ENCODE peak calls at places on chromosomes 2 and 18, in six cellular contexts. G is posterior cingulate gyrus; U is stimulated activated CD8-positive, alpha-beta memory T cell treated with anti-CD3 and anti-CD28 coated beads, Interleukin-12 subunit alpha, Interleukin-12 subunit beta, amount 100 ng/mL, for 1 hour; V is NCI-H2081; C is fibroblast of the aortic adventitia; Q is NCI-H510A treated with DMSO at 0.1 percent for 48 hours. J is an unnamed sample.

GRCh38 chr2:213920014-213920413 is 490.8 kb upstream of the VWC2L start:
- DNase-seq in G (no peak), U (no peak), V (no peak), C (no peak), Q (no peak), J (no peak)

GRCh38 chr2:153551698-153552097 is 73.1 kb upstream of the RPRM start:
- DNase-seq in G (no peak), U (no peak), V (no peak), C (no peak), Q (no peak), J (no peak)

GRCh38 chr18:33745396-33745795 is 167.4 kb downstream of the ASXL3 start:
- DNase-seq in G (no peak), U (no peak), V (peak; percentile 54), C (no peak), Q (no peak), J (no peak)

GRCh38 chr2:177688844-177689243 is 296.3 kb downstream of the AGPS start:
- DNase-seq in G (no peak), U (no peak), V (no peak), C (no peak), Q (no peak), J (no peak)

GRCh38 chr2:145287686-145288085 is 767.8 kb upstream of the ZEB2 start:
- DNase-seq in G (no peak), U (no peak), V (no peak), C (no peak), Q (no peak), J (no peak)

GRCh38 chr2:54581326-54582039 is 125.4 kb downstream of the SPTBN1 start:
- DNase-seq in G (no peak), U (no peak), V (no peak), C (no peak), Q (no peak), J (no peak)

GRCh38 chr2:238712011-238712410 is 135.9 kb upstream of the TWIST2 start:
- DNase-seq in G (no peak), U (no peak), V (no peak), C (no peak), Q (no peak), J (no peak)

GRCh38 chr18:54089749-54090459 is 134.6 kb downstream of the MBD2 start:
- DNase-seq in G (no peak), U (no peak), V (no peak), C (no peak), Q (no peak), J (no peak)

GRCh38 chr2:68391099-68391498 is 26.0 kb downstream of the PLEK start:
- DNase-seq in G (no peak), U (no peak), V (no peak), C (no peak), Q (no peak), J (no peak)

GRCh38 chr18:79899609-79900435 is 51.6 kb downstream of the SLC66A2 start:
- DNase-seq in G (no peak), U (no peak), V (no peak), C (no peak), Q (no peak), J (no peak)

GRCh38 chr2:150303281-150303680 is 184.2 kb downstream of the RND3 start:
- DNase-seq in G (no peak), U (no peak), V (no peak), C (no peak), Q (no peak), J (no peak)

GRCh38 chr18:62566199-62566598 is 43.4 kb downstream of the ZCCHC2 start:
- DNase-seq in G (no peak), U (no peak), V (peak; percentile 6), C (peak; percentile 24), Q (no peak), J (no peak)

GRCh38 chr2:69848186-69848790 is 18.8 kb downstream of the GMCL1 start:
- DNase-seq in G (no peak), U (no peak), V (no peak), C (no peak), Q (no peak), J (no peak)

GRCh38 chr18:63186520-63186919 is 133.0 kb downstream of the BCL2 start:
- DNase-seq in G (no peak), U (no peak), V (no peak), C (peak; percentile 8), Q (no peak), J (no peak)

GRCh38 chr2:86274918-86275275 is 62.5 kb downstream of the REEP1 start:
- DNase-seq in G (no peak), U (no peak), V (peak; percentile 31), C (peak; percentile 21), Q (peak; percentile 12), J (no peak)

GRCh38 chr2:37652199-37652640 is 19.2 kb downstream of the CDC42EP3 start:
- DNase-seq in G (no peak), U (no peak), V (no peak), C (peak; percentile 71), Q (no peak), J (no peak)

GRCh38 chr2:234331566-234331965 is 165.3 kb downstream of the ARL4C start:
- DNase-seq in G (no peak), U (no peak), V (no peak), C (no peak), Q (no peak), J (no peak)

GRCh38 chr18:64419156-64419555 is 270.3 kb upstream of the LINC00305 start:
- DNase-seq in G (no peak), U (no peak), V (no peak), C (no peak), Q (no peak), J (no peak)

GRCh38 chr2:175207741-175208438 is 26.4 kb upstream of the ATP5MC3 start:
- DNase-seq in G (no peak), U (no peak), V (peak; percentile 98), C (peak; percentile 10), Q (no peak), J (no peak)

GRCh38 chr2:160473508-160474318 is 19.9 kb downstream of the RBMS1 start:
- DNase-seq in G (no peak), U (no peak), V (no peak), C (no peak), Q (no peak), J (peak; percentile 39)

GRCh38 chr2:238875161-238875530 is 27.3 kb downstream of the TWIST2 start:
- DNase-seq in G (no peak), U (no peak), V (no peak), C (peak; percentile 85), Q (no peak), J (no peak)

GRCh38 chr2:18856766-18857165 is 267.4 kb upstream of the NT5C1B start:
- DNase-seq in G (no peak), U (no peak), V (no peak), C (no peak), Q (no peak), J (no peak)

GRCh38 chr2:65231121-65231520 is 3.5 kb downstream of the ACTR2 start:
- DNase-seq in G (no peak), U (no peak), V (no peak), C (peak; percentile 45), Q (no peak), J (no peak)

GRCh38 chr2:236045264-236046235 is 122.6 kb downstream of the GBX2 start:
- DNase-seq in G (no peak), U (no peak), V (no peak), C (no peak), Q (no peak), J (no peak)

GRCh38 chr2:48940606-48941005 is 185.1 kb upstream of the LHCGR start:
- DNase-seq in G (no peak), U (no peak), V (peak; percentile 44), C (no peak), Q (no peak), J (no peak)

GRCh38 chr2:162197095-162197825 is 45.2 kb upstream of the GCG start:
- DNase-seq in G (no peak), U (no peak), V (no peak), C (peak; percentile 65), Q (no peak), J (no peak)

GRCh38 chr2:105541189-105542050 is 142.6 kb upstream of the FHL2 start:
- DNase-seq in G (no peak), U (no peak), V (no peak), C (no peak), Q (no peak), J (no peak)

GRCh38 chr2:31248139-31248538 is 14.2 kb downstream of the EHD3 start:
- DNase-seq in G (no peak), U (no peak), V (no peak), C (no peak), Q (no peak), J (no peak)

J was measured in CD4-positive, alpha-beta memory T cell.